ENCODE peak calls at places on chromosomes 7 and 10, in ten cellular contexts. X is HCT116, T is HepG2, D is testis, I is IMR-90, F is adrenal gland, N is GM12878, S is tibial nerve, K is breast epithelium, H is right lobe of liver. E is an unnamed sample.

GRCh38 chr10:110919349-110919931 is at the start of gene SHOC2:
- DNase-seq in X (no peak), T (no peak), D (peak), I (no peak), F (peak), N (no peak), S (no peak), K (peak), H (peak), E (peak)

GRCh38 chr10:4882704-4883078 is 56.7 kb downstream of the AKR1E2 start:
- DNase-seq in X (no peak), T (no peak), D (no peak), I (no peak), F (no peak), N (no peak), S (no peak), K (no peak), H (no peak), E (no peak)

GRCh38 chr10:71999360-72000072 is 35.3 kb downstream of the CHST3 start:
- DNase-seq in X (no peak), T (no peak), D (peak), I (peak), F (no peak), N (no peak), S (peak), K (no peak), H (no peak), E (peak)

GRCh38 chr7:124898523-124898922 is 31.1 kb downstream of the POT1 start:
- DNase-seq in X (no peak), T (no peak), D (no peak), I (peak), F (no peak), N (no peak), S (no peak), K (no peak), H (no peak), E (no peak)

GRCh38 chr7:81478664-81479063 is 291.2 kb downstream of the HGF start:
- DNase-seq in X (no peak), T (peak), D (no peak), I (peak), F (no peak), N (no peak), S (no peak), K (peak), H (no peak), E (no peak)

GRCh38 chr10:61029411-61029810 is 85.4 kb upstream of the RHOBTB1 start:
- DNase-seq in X (no peak), T (no peak), D (no peak), I (no peak), F (no peak), N (no peak), S (no peak), K (no peak), H (no peak), E (no peak)

GRCh38 chr7:97016392-97017196 is 8.0 kb downstream of the DLX5 start:
- DNase-seq in X (no peak), T (peak), D (no peak), I (no peak), F (no peak), N (no peak), S (no peak), K (no peak), H (no peak), E (no peak)

GRCh38 chr7:124679826-124680225 is 85.8 kb downstream of the GPR37 start:
- DNase-seq in X (no peak), T (no peak), D (no peak), I (no peak), F (no peak), N (no peak), S (no peak), K (no peak), H (no peak), E (no peak)

GRCh38 chr10:131805696-131806095 is 95.1 kb upstream of the PPP2R2D start:
- DNase-seq in X (no peak), T (no peak), D (no peak), I (no peak), F (no peak), N (no peak), S (no peak), K (no peak), H (no peak), E (peak)

GRCh38 chr10:58412502-58412961 is 27.3 kb downstream of the TFAM start:
- DNase-seq in X (no peak), T (peak), D (no peak), I (peak), F (no peak), N (no peak), S (no peak), K (no peak), H (no peak), E (no peak)

GRCh38 chr7:726084-726853 is at the start of gene DNAAF5:
- DNase-seq in X (peak), T (peak), D (peak), I (peak), F (peak), N (peak), S (peak), K (peak), H (peak), E (peak)

GRCh38 chr7:158026636-158027265 is 560.9 kb downstream of the PTPRN2 start:
- DNase-seq in X (no peak), T (no peak), D (no peak), I (no peak), F (peak), N (no peak), S (no peak), K (peak), H (no peak), E (no peak)

GRCh38 chr10:104337527-104337984 is 709 bp downstream of the ITPRIP start:
- DNase-seq in X (no peak), T (no peak), D (peak), I (peak), F (no peak), N (no peak), S (no peak), K (no peak), H (peak), E (peak)

GRCh38 chr10:59361659-59362183 is 628 bp downstream of the FAM13C start:
- DNase-seq in X (no peak), T (peak), D (no peak), I (peak), F (no peak), N (no peak), S (no peak), K (no peak), H (no peak), E (no peak)

GRCh38 chr10:47354162-47354561 is 6.0 kb downstream of the RBP3 start:
- DNase-seq in X (no peak), T (peak), D (no peak), I (peak), F (no peak), N (no peak), S (no peak), K (no peak), H (no peak), E (no peak)

GRCh38 chr7:64946772-64947171 is 43.7 kb downstream of the ZNF273 start:
- DNase-seq in X (no peak), T (peak), D (peak), I (peak), F (no peak), N (no peak), S (no peak), K (no peak), H (no peak), E (peak)

GRCh38 chr10:29734980-29735627 is 100.3 kb upstream of the SVIL start:
- DNase-seq in X (no peak), T (no peak), D (peak), I (no peak), F (peak), N (no peak), S (peak), K (peak), H (peak), E (peak)

GRCh38 chr10:29734640-29734979 is 99.8 kb upstream of the SVIL start:
- DNase-seq in X (no peak), T (no peak), D (peak), I (no peak), F (no peak), N (no peak), S (no peak), K (no peak), H (no peak), E (no peak)

GRCh38 chr10:29736325-29737208 is 101.8 kb upstream of the SVIL start:
- DNase-seq in X (no peak), T (no peak), D (peak), I (peak), F (peak), N (no peak), S (no peak), K (peak), H (peak), E (peak)

GRCh38 chr10:29737209-29737565 is 102.4 kb upstream of the SVIL start:
- DNase-seq in X (no peak), T (no peak), D (no peak), I (no peak), F (no peak), N (no peak), S (no peak), K (no peak), H (no peak), E (no peak)

GRCh38 chr10:29735628-29736324 is 101.0 kb upstream of the SVIL start:
- DNase-seq in X (peak), T (peak), D (peak), I (peak), F (peak), N (no peak), S (peak), K (peak), H (peak), E (peak)
- TF ChIP-seq POLR2A in X (no peak), T (no peak), D (no peak), I (no peak), F (peak), N (no peak), S (peak), K (peak), H (peak), E (peak)

GRCh38 chr7:51255050-51255449 is 61.6 kb downstream of the COBL start:
- DNase-seq in X (no peak), T (no peak), D (no peak), I (no peak), F (no peak), N (no peak), S (no peak), K (no peak), H (no peak), E (no peak)

GRCh38 chr7:51253157-51253556 is 63.5 kb downstream of the COBL start:
- DNase-seq in X (no peak), T (no peak), D (no peak), I (no peak), F (no peak), N (no peak), S (no peak), K (no peak), H (no peak), E (no peak)

GRCh38 chr7:51256244-51256781 is 60.3 kb downstream of the COBL start:
- DNase-seq in X (no peak), T (no peak), D (no peak), I (no peak), F (no peak), N (no peak), S (no peak), K (no peak), H (no peak), E (no peak)

GRCh38 chr7:51256916-51257315 is 59.7 kb downstream of the COBL start:
- DNase-seq in X (no peak), T (no peak), D (no peak), I (no peak), F (no peak), N (no peak), S (no peak), K (no peak), H (no peak), E (no peak)

DNA sequence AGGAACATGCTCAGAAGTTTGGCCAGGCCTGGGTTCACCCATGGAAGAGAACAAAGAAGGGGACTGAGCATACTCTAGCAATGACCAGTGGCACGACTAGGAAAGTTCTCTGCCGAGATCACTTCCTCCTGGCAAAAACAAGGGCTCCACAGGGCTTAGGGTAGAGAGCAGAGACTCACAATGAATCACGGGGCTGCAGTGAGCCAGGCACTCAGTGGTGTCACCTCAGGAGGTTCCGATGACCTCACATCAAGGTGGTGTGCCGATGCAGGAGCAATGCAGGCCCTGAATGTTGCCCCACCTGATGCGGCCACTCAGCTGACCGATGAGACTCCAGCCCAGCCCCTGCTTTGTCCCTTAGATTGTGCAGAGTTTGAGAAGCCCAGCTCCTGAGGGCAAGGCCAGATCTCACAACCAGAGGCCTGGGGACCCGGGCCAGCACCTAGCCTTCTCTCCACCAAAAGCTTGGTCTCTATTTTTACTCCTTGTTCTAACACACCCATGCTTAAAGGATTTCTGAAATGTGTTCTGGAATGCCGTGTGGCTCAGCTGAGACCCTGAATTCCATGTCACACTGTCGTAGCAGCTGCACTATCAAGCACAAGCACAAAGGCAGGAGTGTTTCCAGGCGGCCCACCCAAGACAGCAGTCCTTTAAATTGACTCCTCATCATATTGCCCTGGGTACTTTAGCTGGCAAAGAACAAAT is 60.9 kb downstream of the COBL start:
- DNase-seq in X (peak), T (no peak), D (no peak), I (no peak), F (no peak), N (no peak), S (no peak), K (no peak), H (no peak), E (no peak)
- H3K27ac ChIP-seq in X (no peak), T (no peak), D (no peak), I (no peak), F (no peak), N (no peak), S (peak), K (peak), H (no peak), E (no peak)

DNA sequence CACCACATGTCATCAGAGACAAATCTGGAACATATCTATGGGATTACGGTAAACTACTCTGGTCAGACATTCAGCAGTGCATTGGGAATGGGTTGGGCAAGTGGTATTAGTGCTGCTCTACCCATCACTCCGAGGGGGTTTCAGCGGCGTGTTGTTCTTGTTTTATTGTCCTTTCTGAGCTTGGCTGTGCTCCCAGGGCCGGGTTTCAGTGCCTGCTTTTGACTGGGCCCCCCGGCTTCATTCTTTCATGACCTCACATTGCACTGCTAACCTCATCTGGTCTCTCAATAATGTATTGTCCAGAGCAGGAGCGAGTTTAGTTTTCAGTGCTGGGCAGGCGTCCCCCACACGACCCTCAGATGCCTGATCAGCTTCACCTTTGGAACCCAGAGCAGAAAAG is 364.6 kb downstream of the PAXIP1 start:
- DNase-seq in X (no peak), T (no peak), D (no peak), I (no peak), F (no peak), N (no peak), S (no peak), K (no peak), H (no peak), E (no peak)
- TF ChIP-seq CTCF in X (no peak), T (no peak), D (no peak), I (no peak), F (no peak), N (no peak), S (no peak), K (no peak), H (no peak), E (no peak)

DNA sequence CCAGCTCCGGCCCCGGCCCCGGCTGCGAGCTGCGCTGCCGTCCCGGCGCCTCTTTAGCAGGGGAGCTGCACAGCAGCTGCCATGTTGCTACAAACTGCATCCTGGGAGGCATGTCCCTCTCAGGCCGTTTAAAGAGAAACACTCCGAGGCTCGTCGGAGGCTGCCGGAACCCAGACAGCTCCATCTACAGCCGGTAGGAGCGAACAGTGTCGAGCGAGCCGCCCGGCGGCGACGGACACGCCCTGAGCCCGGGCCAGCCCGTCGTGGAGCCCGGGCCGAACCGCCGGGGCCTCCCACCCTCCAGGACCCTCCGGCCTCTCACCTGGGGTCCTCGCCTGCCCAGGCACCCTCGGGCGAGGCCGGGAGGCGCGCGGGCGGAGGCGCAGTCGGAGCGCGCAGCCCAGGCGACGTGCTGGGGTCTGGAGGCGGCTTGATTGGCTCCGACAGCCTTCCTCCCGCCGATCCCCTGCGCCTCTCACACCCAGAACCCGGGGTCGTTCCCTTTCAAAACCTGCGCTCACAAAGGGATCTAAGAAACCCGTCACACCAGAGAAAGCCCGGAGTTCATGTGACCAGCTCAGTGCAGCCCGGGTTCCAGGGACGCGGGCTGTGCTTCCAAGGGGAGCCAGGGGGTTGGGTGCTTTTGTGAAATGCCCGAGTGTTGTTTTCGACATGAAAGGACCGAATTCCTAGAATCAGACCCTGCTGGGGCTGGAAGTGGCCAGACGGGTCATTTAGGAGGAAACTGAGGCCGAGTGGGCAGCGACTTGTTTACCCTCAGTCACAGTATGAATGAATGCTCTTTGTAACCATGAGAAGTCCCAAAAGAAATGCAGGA is at the start of gene ZNF777:
- DNase-seq in X (peak), T (peak), D (peak), I (peak), F (peak), N (peak), S (peak), K (peak), H (peak), E (peak)
- TF ChIP-seq POLR2A in X (peak), T (peak), D (no peak), I (peak), F (peak), N (peak), S (no peak), K (no peak), H (peak), E (no peak)